ENCODE peak calls at places on chromosomes 4 and X, in eight cellular contexts. One of them, this sample, is unnamed.

GRCh38 chr4:131459430-131460101 is 1689.5 kb upstream of the PCDH10 start:
- DNase-seq in A549: no peak
- DNase-seq in stomach: no peak
- DNase-seq in ovary: no peak
- DNase-seq in suprapubic skin: no peak
- DNase-seq in H1: no peak
- DNase-seq in K562: no peak
- DNase-seq in tibial nerve: no peak
- DNase-seq in this sample: no peak

GRCh38 chr4:38868055-38868965 is 704 bp downstream of the FAM114A1 start:
- DNase-seq in A549: peak; percentile 28
- DNase-seq in stomach: peak; percentile 33
- DNase-seq in ovary: peak; percentile 85
- DNase-seq in suprapubic skin: peak; percentile 81
- DNase-seq in H1: peak; percentile 59
- DNase-seq in K562: peak; percentile 16
- DNase-seq in tibial nerve: peak; percentile 36
- DNase-seq in this sample: no peak

GRCh38 chr4:8128096-8128856 is 30.3 kb downstream of the ABLIM2 start:
- DNase-seq in A549: no peak
- DNase-seq in stomach: no peak
- DNase-seq in ovary: no peak
- DNase-seq in suprapubic skin: no peak
- DNase-seq in H1: no peak
- DNase-seq in K562: no peak
- DNase-seq in tibial nerve: no peak
- DNase-seq in this sample: no peak

GRCh38 chr4:7755529-7755928 is 184.1 kb downstream of the AFAP1 start:
- DNase-seq in A549: no peak
- DNase-seq in stomach: no peak
- DNase-seq in ovary: no peak
- DNase-seq in suprapubic skin: no peak
- DNase-seq in H1: no peak
- DNase-seq in K562: no peak
- DNase-seq in tibial nerve: no peak
- DNase-seq in this sample: no peak

GRCh38 chr4:186957952-186958555 is 234.4 kb upstream of the FAT1 start:
- DNase-seq in A549: no peak
- DNase-seq in stomach: no peak
- DNase-seq in ovary: no peak
- DNase-seq in suprapubic skin: no peak
- DNase-seq in H1: no peak
- DNase-seq in K562: no peak
- DNase-seq in tibial nerve: no peak
- DNase-seq in this sample: no peak

GRCh38 chrX:106894978-106895452 is 8.1 kb downstream of the RIPPLY1 start:
- DNase-seq in A549: peak; percentile 68
- DNase-seq in stomach: no peak
- DNase-seq in ovary: no peak
- DNase-seq in suprapubic skin: no peak
- DNase-seq in H1: no peak
- DNase-seq in K562: no peak
- DNase-seq in tibial nerve: no peak
- DNase-seq in this sample: no peak

GRCh38 chrX:35826503-35826902 is 28.4 kb downstream of the MAGEB16 start:
- DNase-seq in A549: no peak
- DNase-seq in stomach: no peak
- DNase-seq in ovary: no peak
- DNase-seq in suprapubic skin: no peak
- DNase-seq in H1: no peak
- DNase-seq in K562: no peak
- DNase-seq in tibial nerve: no peak
- DNase-seq in this sample: no peak

GRCh38 chr4:145852256-145852839 is 86.3 kb downstream of the ZNF827 start:
- DNase-seq in A549: no peak
- DNase-seq in stomach: no peak
- DNase-seq in ovary: no peak
- DNase-seq in suprapubic skin: no peak
- DNase-seq in H1: no peak
- DNase-seq in K562: no peak
- DNase-seq in tibial nerve: no peak
- DNase-seq in this sample: no peak

GRCh38 chr4:146477054-146477453 is 44.7 kb downstream of the SLC10A7 start:
- DNase-seq in A549: no peak
- DNase-seq in stomach: no peak
- DNase-seq in ovary: no peak
- DNase-seq in suprapubic skin: no peak
- DNase-seq in H1: no peak
- DNase-seq in K562: no peak
- DNase-seq in tibial nerve: no peak
- DNase-seq in this sample: no peak

GRCh38 chr4:153570228-153570973 is 104.2 kb downstream of the TMEM131L start:
- DNase-seq in A549: no peak
- DNase-seq in stomach: no peak
- DNase-seq in ovary: no peak
- DNase-seq in suprapubic skin: no peak
- DNase-seq in H1: no peak
- DNase-seq in K562: no peak
- DNase-seq in tibial nerve: no peak
- DNase-seq in this sample: no peak

GRCh38 chr4:176844448-176844847 is 51.7 kb upstream of the VEGFC start:
- DNase-seq in A549: no peak
- DNase-seq in stomach: no peak
- DNase-seq in ovary: no peak
- DNase-seq in suprapubic skin: no peak
- DNase-seq in H1: no peak
- DNase-seq in K562: no peak
- DNase-seq in tibial nerve: no peak
- DNase-seq in this sample: no peak

DNA sequence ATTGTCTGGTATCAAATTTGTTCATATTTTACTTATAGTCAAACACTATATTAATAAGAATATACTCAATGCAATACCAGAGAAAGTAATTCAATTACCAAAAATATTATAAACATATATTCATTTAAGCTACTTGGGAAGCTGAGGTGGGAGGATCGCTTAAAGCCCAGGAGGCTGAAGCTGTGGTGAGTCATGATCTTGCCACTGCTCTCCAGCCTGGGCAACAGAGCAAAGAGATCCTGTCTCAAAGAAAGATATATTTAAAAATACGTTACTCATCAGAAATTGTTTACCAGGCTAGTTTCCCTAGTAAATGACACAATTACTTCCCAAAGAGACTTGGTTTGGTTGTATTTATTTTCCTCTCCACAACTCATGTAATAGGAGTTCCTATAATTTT is 433.6 kb downstream of the GASK1B start:
- DNase-seq in A549: no peak
- DNase-seq in stomach: no peak
- DNase-seq in ovary: no peak
- DNase-seq in suprapubic skin: no peak
- DNase-seq in H1: no peak
- DNase-seq in K562: no peak
- DNase-seq in tibial nerve: no peak
- DNase-seq in this sample: no peak
- TF ChIP-seq EP300 in A549: no peak
- TF ChIP-seq EP300 in stomach: no peak
- TF ChIP-seq EP300 in ovary: no peak
- TF ChIP-seq EP300 in suprapubic skin: no peak
- TF ChIP-seq EP300 in H1: no peak
- TF ChIP-seq EP300 in K562: no peak
- TF ChIP-seq EP300 in tibial nerve: no peak
- TF ChIP-seq EP300 in this sample: no peak

DNA sequence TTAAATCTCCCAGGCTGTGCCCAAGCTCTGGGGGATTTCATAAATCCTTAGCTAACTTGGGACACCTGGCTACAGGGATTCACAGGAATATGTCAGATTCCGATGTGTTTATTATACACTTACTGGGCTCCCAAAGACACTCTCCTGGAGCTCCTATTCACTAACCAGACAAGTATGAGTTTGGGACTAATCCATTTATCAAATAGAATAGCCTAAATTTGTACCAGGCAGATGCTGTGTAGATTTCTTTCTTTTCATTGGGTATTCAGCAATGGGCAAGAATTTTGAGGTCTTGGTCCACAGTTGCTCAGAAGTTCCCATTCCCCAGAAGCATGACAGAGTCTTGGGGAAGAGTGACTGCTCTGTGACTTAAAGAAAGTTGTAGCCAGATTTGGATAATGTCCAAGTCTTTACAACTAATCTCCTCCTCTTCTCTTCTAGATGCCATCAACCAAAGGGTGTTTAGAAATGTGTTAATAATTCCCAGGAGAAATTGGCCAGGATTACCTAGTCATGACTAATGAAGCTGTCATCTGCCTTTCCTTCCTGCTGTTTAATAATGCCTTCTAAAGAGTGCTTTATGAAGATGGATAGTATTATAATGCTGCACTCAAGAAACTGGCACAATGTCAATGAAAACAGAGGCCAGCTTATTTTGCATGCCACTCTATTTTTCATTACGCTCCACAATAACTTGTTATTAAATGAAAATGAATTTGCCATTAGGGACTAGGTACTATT is 120.9 kb downstream of the CHIC2 start:
- DNase-seq in A549: peak; percentile 9
- DNase-seq in stomach: no peak
- DNase-seq in ovary: no peak
- DNase-seq in suprapubic skin: no peak
- DNase-seq in H1: no peak
- DNase-seq in K562: no peak
- DNase-seq in tibial nerve: no peak
- DNase-seq in this sample: no peak
- TF ChIP-seq EP300 in A549: no peak
- TF ChIP-seq EP300 in stomach: no peak
- TF ChIP-seq EP300 in ovary: no peak
- TF ChIP-seq EP300 in suprapubic skin: no peak
- TF ChIP-seq EP300 in H1: no peak
- TF ChIP-seq EP300 in K562: no peak
- TF ChIP-seq EP300 in tibial nerve: no peak
- TF ChIP-seq EP300 in this sample: no peak

GRCh38 chrX:7190157-7190556 is 42.2 kb upstream of the PUDP start:
- DNase-seq in A549: no peak
- DNase-seq in stomach: no peak
- DNase-seq in ovary: no peak
- DNase-seq in suprapubic skin: no peak
- DNase-seq in H1: no peak
- DNase-seq in K562: no peak
- DNase-seq in tibial nerve: no peak
- DNase-seq in this sample: no peak

GRCh38 chrX:7194606-7195005 is 46.7 kb upstream of the PUDP start:
- DNase-seq in A549: no peak
- DNase-seq in stomach: no peak
- DNase-seq in ovary: no peak
- DNase-seq in suprapubic skin: no peak
- DNase-seq in H1: no peak
- DNase-seq in K562: no peak
- DNase-seq in tibial nerve: no peak
- DNase-seq in this sample: no peak

GRCh38 chrX:7192871-7193270 is 44.9 kb upstream of the PUDP start:
- DNase-seq in A549: no peak
- DNase-seq in stomach: no peak
- DNase-seq in ovary: no peak
- DNase-seq in suprapubic skin: no peak
- DNase-seq in H1: no peak
- DNase-seq in K562: no peak
- DNase-seq in tibial nerve: no peak
- DNase-seq in this sample: no peak

DNA sequence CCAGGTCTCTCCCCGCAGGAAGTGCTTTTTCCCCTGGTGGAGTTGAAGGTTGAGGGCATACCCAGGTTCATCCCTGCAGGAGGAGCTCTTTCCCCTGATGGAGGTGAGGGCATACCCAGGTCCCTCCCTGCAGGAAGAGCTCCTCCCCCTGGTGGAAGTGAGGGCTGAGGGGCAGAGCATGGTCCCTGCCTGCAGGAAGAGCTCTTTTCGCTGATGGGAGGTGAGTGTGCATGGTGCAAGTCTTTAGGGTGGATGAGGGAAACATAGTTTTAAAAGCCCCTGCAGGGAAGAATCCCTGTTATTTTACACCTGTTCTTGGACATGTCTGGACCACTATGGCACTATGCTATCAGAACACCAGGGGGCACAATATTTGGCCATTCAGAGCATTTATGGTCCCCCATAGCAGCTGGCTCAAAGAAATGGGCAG is 43.7 kb upstream of the PUDP start:
- DNase-seq in A549: peak; percentile 4
- DNase-seq in stomach: no peak
- DNase-seq in ovary: no peak
- DNase-seq in suprapubic skin: no peak
- DNase-seq in H1: peak; percentile 45
- DNase-seq in K562: no peak
- DNase-seq in tibial nerve: no peak
- DNase-seq in this sample: no peak
- TF ChIP-seq EP300 in A549: no peak
- TF ChIP-seq EP300 in stomach: no peak
- TF ChIP-seq EP300 in ovary: no peak
- TF ChIP-seq EP300 in suprapubic skin: no peak
- TF ChIP-seq EP300 in H1: no peak
- TF ChIP-seq EP300 in K562: no peak
- TF ChIP-seq EP300 in tibial nerve: no peak
- TF ChIP-seq EP300 in this sample: no peak

GRCh38 chrX:2497961-2498780 is 2.6 kb downstream of the DHRSX start:
- DNase-seq in A549: peak; percentile 69
- DNase-seq in stomach: peak; percentile 41
- DNase-seq in ovary: no peak
- DNase-seq in suprapubic skin: no peak
- DNase-seq in H1: no peak
- DNase-seq in K562: no peak
- DNase-seq in tibial nerve: peak; percentile 20
- DNase-seq in this sample: no peak
- TF ChIP-seq EP300 in A549: no peak
- TF ChIP-seq EP300 in stomach: no peak
- TF ChIP-seq EP300 in ovary: no peak
- TF ChIP-seq EP300 in suprapubic skin: no peak
- TF ChIP-seq EP300 in H1: no peak
- TF ChIP-seq EP300 in K562: no peak
- TF ChIP-seq EP300 in tibial nerve: no peak
- TF ChIP-seq EP300 in this sample: no peak

DNA sequence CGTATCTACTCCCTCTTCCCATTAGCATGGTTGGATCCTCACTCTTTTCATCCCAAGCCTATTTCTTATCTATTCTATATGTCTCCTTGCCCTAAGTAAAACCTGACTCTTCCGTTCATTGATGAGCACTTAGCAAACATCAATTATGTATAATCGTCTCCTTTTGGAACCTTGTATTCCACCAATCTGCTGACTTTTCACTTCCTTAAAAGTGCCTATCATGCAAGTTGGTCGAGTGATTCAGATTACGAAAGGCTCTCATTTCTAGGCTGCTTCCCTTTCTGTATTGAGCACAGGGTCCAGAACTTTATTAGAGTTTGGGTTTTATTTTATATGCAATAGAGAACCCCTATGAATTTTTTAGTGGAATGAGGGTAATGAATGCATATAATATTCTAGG is 27.1 kb upstream of the ALB start:
- DNase-seq in A549: no peak
- DNase-seq in stomach: no peak
- DNase-seq in ovary: no peak
- DNase-seq in suprapubic skin: no peak
- DNase-seq in H1: no peak
- DNase-seq in K562: no peak
- DNase-seq in tibial nerve: no peak
- DNase-seq in this sample: no peak
- TF ChIP-seq EP300 in A549: no peak
- TF ChIP-seq EP300 in stomach: no peak
- TF ChIP-seq EP300 in ovary: no peak
- TF ChIP-seq EP300 in suprapubic skin: no peak
- TF ChIP-seq EP300 in H1: no peak
- TF ChIP-seq EP300 in K562: no peak
- TF ChIP-seq EP300 in tibial nerve: no peak
- TF ChIP-seq EP300 in this sample: no peak

This sample was measured in upper lobe of left lung.